ENCODE peak calls at places on chromosomes 4 and X, in ten cellular contexts. S, K, T, R, B, G, H, U, J and F are unnamed samples. For H3K4me1 and H3K9me2, the result is how much of the 10 kb centered on the place peaks cover.

GRCh38 chrX:40579139-40579538 is 1.6 kb upstream of the ATP6AP2 start:
- DNase-seq in K (no peak), H (no peak), B (no peak), S (no peak), U (no peak), G (no peak), R (no peak), T (no peak), J (no peak), F (no peak)

GRCh38 chrX:43973249-43973672 is at the start of gene NDP:
- DNase-seq in S (peak), K (no peak), J (no peak), R (no peak), U (peak), H (no peak), T (peak), B (peak), G (peak), F (no peak)

GRCh38 chr4:6608758-6609414 is 31.6 kb upstream of the MRFAP1 start:
- DNase-seq in B (no peak), K (no peak), H (no peak), R (no peak), J (no peak), T (no peak), U (peak), G (no peak), S (no peak), F (no peak)

GRCh38 chrX:76428243-76429130 is 977 bp downstream of the MAGEE1 start:
- DNase-seq in S (peak), J (no peak), R (no peak), G (peak), H (no peak), B (no peak), K (peak), T (peak), U (peak), F (no peak)

GRCh38 chrX:34972206-34972605 is 29.6 kb downstream of the FAM47B start:
- DNase-seq in K (no peak), S (no peak), U (no peak), H (no peak), T (no peak), G (no peak), R (no peak), J (no peak), B (no peak), F (no peak)

GRCh38 chr4:86530183-86530582 is 63.9 kb upstream of the PTPN13 start:
- DNase-seq in G (no peak), K (no peak), H (no peak), B (no peak), R (no peak), S (no peak), J (no peak), U (no peak), T (no peak), F (no peak)

GRCh38 chr4:164304240-164304639 is 449.7 kb upstream of the SMIM31 start:
- DNase-seq in R (no peak), K (no peak), S (no peak), T (no peak), H (no peak), J (no peak), B (peak), G (no peak), U (no peak), F (no peak)

GRCh38 chr4:138891610-138892009 is 124.0 kb upstream of the NOCT start:
- DNase-seq in G (peak), T (no peak), B (no peak), R (no peak), S (peak), H (no peak), K (no peak), U (no peak), J (no peak), F (no peak)

GRCh38 chrX:108268434-108269080 is 169.7 kb downstream of the COL4A6 start:
- DNase-seq in B (peak), R (no peak), J (no peak), S (peak), U (no peak), K (no peak), G (no peak), H (no peak), T (no peak), F (no peak)

GRCh38 chr4:157300678-157301077 is 80.2 kb downstream of the GRIA2 start:
- DNase-seq in B (no peak), S (no peak), U (no peak), T (no peak), R (no peak), K (no peak), G (peak), H (no peak), J (no peak), F (peak)

GRCh38 chr4:40178672-40179071 is 18.2 kb upstream of the RHOH start:
- DNase-seq in S (no peak), U (no peak), T (no peak), J (no peak), K (no peak), B (no peak), R (no peak), H (no peak), G (no peak), F (peak)

GRCh38 chr4:123421227-123421941 is 24.8 kb downstream of the SPRY1 start:
- DNase-seq in S (peak), B (peak), H (no peak), T (no peak), K (no peak), U (no peak), J (peak), G (no peak), R (no peak), F (no peak)

DNA sequence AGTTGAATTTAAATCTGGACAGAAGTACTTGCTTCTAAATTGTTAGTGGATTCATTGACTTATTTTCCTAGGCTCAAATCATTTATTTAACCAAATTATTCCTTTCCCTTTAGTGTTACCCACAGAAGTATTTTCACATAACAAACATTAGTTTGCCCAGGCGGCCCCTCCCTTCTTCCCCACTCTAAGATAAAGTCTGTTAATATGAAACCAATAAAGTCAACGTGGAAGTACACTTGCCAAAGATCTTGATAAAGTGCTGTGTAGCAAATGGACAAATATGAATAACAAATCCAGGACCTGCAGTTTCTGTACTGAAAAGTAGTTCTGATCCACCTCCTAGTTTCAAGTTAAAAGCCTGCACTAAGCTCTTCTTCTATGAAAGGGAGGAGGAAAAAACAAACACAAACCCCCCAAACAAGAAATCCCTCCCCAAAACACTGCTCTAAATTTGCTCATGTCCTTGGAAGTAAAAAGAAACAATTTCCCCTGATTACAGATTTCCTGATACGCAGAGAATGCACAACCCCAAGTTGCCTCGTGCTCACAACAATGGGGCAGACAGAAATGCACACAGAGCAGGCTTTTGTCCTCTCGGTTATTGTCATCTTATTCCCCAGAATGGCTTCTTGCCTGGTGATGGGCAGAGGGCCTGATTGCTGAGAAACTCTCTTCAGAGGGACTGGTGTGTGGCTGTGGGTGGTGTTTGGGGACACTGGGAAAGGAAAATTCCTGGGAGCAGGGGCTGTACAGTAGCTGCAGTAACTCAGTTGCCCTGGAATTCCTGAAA is 23.2 kb downstream of the TMSB4X start:
- DNase-seq in J (no peak), S (no peak), H (no peak), K (no peak), R (no peak), B (no peak), T (no peak), U (no peak), G (no peak), F (no peak)
- H3K4me1 ChIP-seq in J (under half), S (under half), H (under half), K (half or more), R (under half), B (half or more), T (half or more), U (under half), G (under half), F (under half)

GRCh38 chrX:123267220-123267619 is 83.1 kb downstream of the GRIA3 start:
- DNase-seq in T (no peak), S (peak), J (no peak), G (no peak), B (no peak), H (no peak), R (no peak), U (no peak), K (no peak), F (no peak)

DNA sequence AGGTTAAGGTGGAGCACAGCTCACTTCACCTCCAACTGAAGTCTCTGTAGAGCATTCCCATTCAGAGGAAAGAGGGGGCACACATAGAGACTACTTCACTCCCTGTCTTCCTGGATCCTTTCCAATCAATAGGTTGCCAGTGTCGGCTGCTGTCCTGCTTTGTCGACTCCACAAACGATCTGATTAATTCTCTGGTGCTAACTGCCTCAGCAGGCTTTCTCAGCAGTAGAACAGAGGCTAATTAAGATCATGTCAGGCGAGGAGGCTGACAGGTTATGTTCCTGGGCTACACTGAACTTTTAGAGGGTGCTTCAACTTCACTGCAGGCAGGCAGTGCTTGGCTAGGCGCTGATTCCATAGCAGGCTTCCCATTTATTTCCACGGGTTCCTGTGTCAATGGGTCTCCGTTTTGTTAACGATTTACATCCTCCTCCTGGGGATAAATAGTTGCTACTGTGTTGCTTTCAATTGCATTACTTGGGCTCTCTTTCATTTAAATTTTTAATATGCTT is 79.2 kb downstream of the GRIA3 start:
- DNase-seq in R (no peak), J (no peak), T (no peak), S (no peak), K (no peak), B (no peak), G (no peak), H (no peak), U (peak), F (no peak)
- H3K9me2 ChIP-seq in R (under half), J (under half), T (under half), S (under half), K (under half), B (under half), G (under half), H (under half), U (under half), F (under half)

GRCh38 chr4:76704133-76704881 is 193.6 kb downstream of the SOWAHB start:
- DNase-seq in J (peak), B (peak), G (no peak), H (peak), K (no peak), U (peak), R (no peak), S (peak), T (peak), F (no peak)
- H3K4me1 ChIP-seq in J (half or more), B (half or more), G (under half), H (half or more), K (under half), U (half or more), R (under half), S (under half), T (half or more), F (half or more)

GRCh38 chr4:119000400-119000799 is 111.7 kb downstream of the SYNPO2 start:
- DNase-seq in T (no peak), K (no peak), R (no peak), B (no peak), G (no peak), S (peak), U (no peak), J (no peak), H (no peak), F (no peak)
- H3K9me2 ChIP-seq in T (under half), K (under half), R (under half), B (under half), G (under half), S (under half), U (under half), J (under half), H (under half), F (under half)

DNA sequence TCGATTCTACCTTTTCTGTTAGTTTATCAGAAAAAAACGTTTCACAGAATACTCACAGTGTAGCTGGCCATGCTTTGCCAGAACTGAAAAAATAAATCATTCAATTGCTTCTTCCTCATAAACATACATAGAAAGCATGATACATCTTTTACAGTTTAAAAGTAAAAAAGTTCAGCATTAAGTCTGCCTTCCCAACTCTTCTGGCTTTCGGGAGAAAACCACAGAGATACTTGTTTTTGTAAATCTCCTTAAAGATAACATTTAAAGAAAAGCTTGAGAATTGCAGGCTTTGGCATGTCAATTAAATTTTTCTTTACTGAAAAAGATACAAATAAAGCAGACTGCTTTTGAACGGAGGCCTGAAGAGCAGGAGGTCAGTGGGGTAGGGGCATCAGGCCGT is 66.8 kb downstream of the SEC24D start:
- DNase-seq in K (no peak), S (no peak), R (no peak), J (no peak), G (no peak), B (no peak), H (no peak), U (no peak), T (no peak), F (no peak)
- H3K4me1 ChIP-seq in K (under half), S (half or more), R (under half), J (under half), G (half or more), B (under half), H (under half), U (under half), T (under half), F (under half)